ENCODE peak calls at places on chromosomes 7 and 10, in eight cellular contexts. L, S, B, O, C, J, V and Y are unnamed samples.

GRCh38 chr10:488081-488932 is 201.2 kb downstream of the DIP2C start:
- DNase-seq in L (no peak), S (no peak), B (no peak), O (no peak), C (no peak), J (no peak), V (no peak), Y (no peak)

GRCh38 chr7:84970683-84971082 is 216.2 kb downstream of the SEMA3D start:
- DNase-seq in L (no peak), S (peak; percentile 46), B (no peak), O (peak; percentile 14), C (no peak), J (no peak), V (no peak), Y (no peak)

GRCh38 chr7:38296059-38296857 is 22.8 kb upstream of the TARP start:
- DNase-seq in L (no peak), S (no peak), B (no peak), O (no peak), C (no peak), J (no peak), V (no peak), Y (no peak)

GRCh38 chr7:4134631-4135030 is 547.5 kb upstream of the FOXK1 start:
- DNase-seq in L (no peak), S (no peak), B (no peak), O (no peak), C (no peak), J (no peak), V (no peak), Y (no peak)

GRCh38 chr7:32921896-32922295 is 30.3 kb upstream of the KBTBD2 start:
- DNase-seq in L (no peak), S (peak; percentile 73), B (no peak), O (peak; percentile 49), C (no peak), J (no peak), V (no peak), Y (peak; percentile 72)

GRCh38 chr10:126632705-126633104 is 37.8 kb downstream of the C10orf90 start:
- DNase-seq in L (no peak), S (no peak), B (no peak), O (no peak), C (no peak), J (no peak), V (no peak), Y (no peak)

GRCh38 chr7:112080441-112080840 is 125.8 kb downstream of the DOCK4 start:
- DNase-seq in L (no peak), S (peak; percentile 96), B (no peak), O (peak; percentile 85), C (peak; percentile 90), J (peak; percentile 42), V (no peak), Y (peak; percentile 87)

GRCh38 chr10:12483996-12484944 is 134.9 kb downstream of the CAMK1D start:
- DNase-seq in L (peak; percentile 26), S (no peak), B (no peak), O (no peak), C (no peak), J (no peak), V (no peak), Y (no peak)

GRCh38 chr10:58518775-58519174 is 6.1 kb downstream of the BICC1 start:
- DNase-seq in L (no peak), S (peak; percentile 25), B (no peak), O (peak; percentile 57), C (peak; percentile 80), J (no peak), V (no peak), Y (no peak)

GRCh38 chr10:93608421-93608820 is 3.9 kb upstream of the PDE6C start:
- DNase-seq in L (no peak), S (no peak), B (no peak), O (no peak), C (no peak), J (no peak), V (no peak), Y (no peak)

GRCh38 chr10:5737352-5737751 is 52.7 kb downstream of the TASOR2 start:
- DNase-seq in L (no peak), S (no peak), B (peak; percentile 23), O (no peak), C (no peak), J (no peak), V (no peak), Y (no peak)

GRCh38 chr10:123746927-123747326 is 80.8 kb downstream of the GPR26 start:
- DNase-seq in L (no peak), S (no peak), B (no peak), O (no peak), C (no peak), J (no peak), V (no peak), Y (no peak)

GRCh38 chr7:34991938-34992840 is 45.1 kb downstream of the DPY19L1 start:
- DNase-seq in L (no peak), S (peak; percentile 79), B (no peak), O (peak; percentile 55), C (peak; percentile 85), J (no peak), V (no peak), Y (peak; percentile 42)

GRCh38 chr10:108238261-108238660 is 1073.8 kb upstream of the SORCS1 start:
- DNase-seq in L (no peak), S (no peak), B (no peak), O (no peak), C (no peak), J (no peak), V (no peak), Y (no peak)

GRCh38 chr7:27046854-27047549 is 48.8 kb downstream of the HOXA1 start:
- DNase-seq in L (no peak), S (peak; percentile 13), B (no peak), O (peak; percentile 30), C (peak; percentile 50), J (no peak), V (no peak), Y (peak; percentile 76)

GRCh38 chr10:88048312-88048711 is 184.9 kb downstream of the PTEN start:
- DNase-seq in L (no peak), S (no peak), B (no peak), O (no peak), C (no peak), J (no peak), V (no peak), Y (no peak)

GRCh38 chr10:78004215-78005026 is 24.9 kb downstream of the POLR3A start:
- DNase-seq in L (no peak), S (no peak), B (no peak), O (no peak), C (no peak), J (no peak), V (no peak), Y (no peak)

GRCh38 chr7:74023037-74023436 is 4.9 kb upstream of the ELN start:
- DNase-seq in L (no peak), S (peak; percentile 63), B (no peak), O (peak; percentile 42), C (peak; percentile 13), J (peak; percentile 25), V (no peak), Y (peak; percentile 78)

GRCh38 chr7:153696242-153696641 is 356.0 kb upstream of the DPP6 start:
- DNase-seq in L (no peak), S (no peak), B (no peak), O (no peak), C (no peak), J (no peak), V (no peak), Y (no peak)

GRCh38 chr7:7157177-7157886 is 25.0 kb upstream of the C1GALT1 start:
- DNase-seq in L (no peak), S (peak; percentile 67), B (no peak), O (peak; percentile 90), C (no peak), J (peak; percentile 40), V (peak; percentile 22), Y (peak; percentile 22)